ENCODE peak calls at places on chromosomes 2 and 18, in six cellular contexts. One of them, this sample, is unnamed.

GRCh38 chr2:68560583-68560982 is 82.8 kb upstream of the PROKR1 start:
- DNase-seq in astrocyte: no peak
- DNase-seq in breast epithelium: no peak
- DNase-seq in A673: no peak
- DNase-seq in uterus: no peak
- DNase-seq in neural progenitor cell: no peak
- DNase-seq in this sample: no peak

GRCh38 chr2:31265234-31265633 is 31.3 kb downstream of the EHD3 start:
- DNase-seq in astrocyte: no peak
- DNase-seq in breast epithelium: no peak
- DNase-seq in A673: no peak
- DNase-seq in uterus: no peak
- DNase-seq in neural progenitor cell: no peak
- DNase-seq in this sample: no peak

GRCh38 chr2:231673348-231673770 is 35.0 kb upstream of the PTMA start:
- DNase-seq in astrocyte: peak; percentile 36
- DNase-seq in breast epithelium: no peak
- DNase-seq in A673: no peak
- DNase-seq in uterus: peak; percentile 81
- DNase-seq in neural progenitor cell: peak; percentile 78
- DNase-seq in this sample: peak; percentile 84

GRCh38 chr2:221426929-221427328 is 145.2 kb downstream of the EPHA4 start:
- DNase-seq in astrocyte: no peak
- DNase-seq in breast epithelium: no peak
- DNase-seq in A673: no peak
- DNase-seq in uterus: no peak
- DNase-seq in neural progenitor cell: peak; percentile 27
- DNase-seq in this sample: no peak

GRCh38 chr2:240565267-240566202 is 2.7 kb upstream of the RNPEPL1 start:
- DNase-seq in astrocyte: peak; percentile 54
- DNase-seq in breast epithelium: peak; percentile 80
- DNase-seq in A673: peak; percentile 58
- DNase-seq in uterus: peak; percentile 64
- DNase-seq in neural progenitor cell: no peak
- DNase-seq in this sample: peak; percentile 83

GRCh38 chr2:176131617-176132396 is 2.3 kb downstream of the HOXD8 start:
- DNase-seq in astrocyte: no peak
- DNase-seq in breast epithelium: no peak
- DNase-seq in A673: peak; percentile 22
- DNase-seq in uterus: no peak
- DNase-seq in neural progenitor cell: no peak
- DNase-seq in this sample: no peak

GRCh38 chr2:22904126-22904684 is 480.8 kb upstream of the KLHL29 start:
- DNase-seq in astrocyte: no peak
- DNase-seq in breast epithelium: no peak
- DNase-seq in A673: peak; percentile 44
- DNase-seq in uterus: peak; percentile 18
- DNase-seq in neural progenitor cell: peak; percentile 79
- DNase-seq in this sample: no peak

GRCh38 chr2:1486670-1487069 is 73.4 kb downstream of the TPO start:
- DNase-seq in astrocyte: no peak
- DNase-seq in breast epithelium: no peak
- DNase-seq in A673: no peak
- DNase-seq in uterus: no peak
- DNase-seq in neural progenitor cell: no peak
- DNase-seq in this sample: peak; percentile 48

GRCh38 chr2:200654823-200655222 is 69.0 kb downstream of the AOX1 start:
- DNase-seq in astrocyte: no peak
- DNase-seq in breast epithelium: no peak
- DNase-seq in A673: no peak
- DNase-seq in uterus: no peak
- DNase-seq in neural progenitor cell: no peak
- DNase-seq in this sample: no peak

GRCh38 chr18:5890606-5891360 is 4.5 kb downstream of the TMEM200C start:
- DNase-seq in astrocyte: peak; percentile 8
- DNase-seq in breast epithelium: no peak
- DNase-seq in A673: no peak
- DNase-seq in uterus: no peak
- DNase-seq in neural progenitor cell: peak; percentile 84
- DNase-seq in this sample: no peak

GRCh38 chr2:70613510-70613909 is 59.9 kb upstream of the TGFA start:
- DNase-seq in astrocyte: no peak
- DNase-seq in breast epithelium: no peak
- DNase-seq in A673: no peak
- DNase-seq in uterus: no peak
- DNase-seq in neural progenitor cell: no peak
- DNase-seq in this sample: no peak

GRCh38 chr2:45330617-45331016 is 280.4 kb downstream of the SRBD1 start:
- DNase-seq in astrocyte: no peak
- DNase-seq in breast epithelium: no peak
- DNase-seq in A673: no peak
- DNase-seq in uterus: no peak
- DNase-seq in neural progenitor cell: no peak
- DNase-seq in this sample: no peak

GRCh38 chr2:218711550-218711929 is 905 bp downstream of the TTLL4 start:
- DNase-seq in astrocyte: peak; percentile 65
- DNase-seq in breast epithelium: no peak
- DNase-seq in A673: peak; percentile 54
- DNase-seq in uterus: no peak
- DNase-seq in neural progenitor cell: no peak
- DNase-seq in this sample: no peak

GRCh38 chr2:152884088-152884487 is 165.7 kb downstream of the ARL6IP6 start:
- DNase-seq in astrocyte: no peak
- DNase-seq in breast epithelium: no peak
- DNase-seq in A673: no peak
- DNase-seq in uterus: no peak
- DNase-seq in neural progenitor cell: no peak
- DNase-seq in this sample: no peak

GRCh38 chr18:36419913-36420531 is 122.5 kb downstream of the FHOD3 start:
- DNase-seq in astrocyte: peak; percentile 43
- DNase-seq in breast epithelium: no peak
- DNase-seq in A673: no peak
- DNase-seq in uterus: no peak
- DNase-seq in neural progenitor cell: no peak
- DNase-seq in this sample: no peak

GRCh38 chr2:239058746-239059145 is 210.9 kb downstream of the TWIST2 start:
- DNase-seq in astrocyte: peak; percentile 20
- DNase-seq in breast epithelium: no peak
- DNase-seq in A673: no peak
- DNase-seq in uterus: no peak
- DNase-seq in neural progenitor cell: no peak
- DNase-seq in this sample: no peak

GRCh38 chr2:81334046-81334445 is 1029.5 kb upstream of the LRRTM1 start:
- DNase-seq in astrocyte: no peak
- DNase-seq in breast epithelium: no peak
- DNase-seq in A673: no peak
- DNase-seq in uterus: no peak
- DNase-seq in neural progenitor cell: no peak
- DNase-seq in this sample: no peak

GRCh38 chr2:224401641-224402342 is at the start of gene FAM124B:
- DNase-seq in astrocyte: no peak
- DNase-seq in breast epithelium: no peak
- DNase-seq in A673: peak; percentile 26
- DNase-seq in uterus: peak; percentile 49
- DNase-seq in neural progenitor cell: no peak
- DNase-seq in this sample: peak; percentile 86

GRCh38 chr2:54597153-54597827 is 126.2 kb upstream of the EML6 start:
- DNase-seq in astrocyte: peak; percentile 72
- DNase-seq in breast epithelium: no peak
- DNase-seq in A673: no peak
- DNase-seq in uterus: peak; percentile 65
- DNase-seq in neural progenitor cell: no peak
- DNase-seq in this sample: peak; percentile 90

GRCh38 chr2:110101280-110101844 is 14.3 kb downstream of the MALL start:
- DNase-seq in astrocyte: peak; percentile 100
- DNase-seq in breast epithelium: peak; percentile 89
- DNase-seq in A673: peak; percentile 96
- DNase-seq in uterus: peak; percentile 88
- DNase-seq in neural progenitor cell: no peak
- DNase-seq in this sample: peak; percentile 92

GRCh38 chr2:128536925-128537620 is 218.4 kb upstream of the HS6ST1 start:
- DNase-seq in astrocyte: peak; percentile 98
- DNase-seq in breast epithelium: no peak
- DNase-seq in A673: peak; percentile 21
- DNase-seq in uterus: no peak
- DNase-seq in neural progenitor cell: peak; percentile 83
- DNase-seq in this sample: no peak

GRCh38 chr2:203650860-203651613 is 55.4 kb upstream of the CD28 start:
- DNase-seq in astrocyte: peak; percentile 52
- DNase-seq in breast epithelium: no peak
- DNase-seq in A673: peak; percentile 67
- DNase-seq in uterus: peak; percentile 33
- DNase-seq in neural progenitor cell: peak; percentile 27
- DNase-seq in this sample: peak; percentile 67

GRCh38 chr2:190637903-190638618 is 10.8 kb upstream of the NAB1 start:
- DNase-seq in astrocyte: peak; percentile 20
- DNase-seq in breast epithelium: no peak
- DNase-seq in A673: no peak
- DNase-seq in uterus: peak; percentile 21
- DNase-seq in neural progenitor cell: no peak
- DNase-seq in this sample: no peak

GRCh38 chr2:46066591-46066990 is 230.6 kb upstream of the EPAS1 start:
- DNase-seq in astrocyte: peak; percentile 81
- DNase-seq in breast epithelium: no peak
- DNase-seq in A673: no peak
- DNase-seq in uterus: no peak
- DNase-seq in neural progenitor cell: no peak
- DNase-seq in this sample: no peak

DNA sequence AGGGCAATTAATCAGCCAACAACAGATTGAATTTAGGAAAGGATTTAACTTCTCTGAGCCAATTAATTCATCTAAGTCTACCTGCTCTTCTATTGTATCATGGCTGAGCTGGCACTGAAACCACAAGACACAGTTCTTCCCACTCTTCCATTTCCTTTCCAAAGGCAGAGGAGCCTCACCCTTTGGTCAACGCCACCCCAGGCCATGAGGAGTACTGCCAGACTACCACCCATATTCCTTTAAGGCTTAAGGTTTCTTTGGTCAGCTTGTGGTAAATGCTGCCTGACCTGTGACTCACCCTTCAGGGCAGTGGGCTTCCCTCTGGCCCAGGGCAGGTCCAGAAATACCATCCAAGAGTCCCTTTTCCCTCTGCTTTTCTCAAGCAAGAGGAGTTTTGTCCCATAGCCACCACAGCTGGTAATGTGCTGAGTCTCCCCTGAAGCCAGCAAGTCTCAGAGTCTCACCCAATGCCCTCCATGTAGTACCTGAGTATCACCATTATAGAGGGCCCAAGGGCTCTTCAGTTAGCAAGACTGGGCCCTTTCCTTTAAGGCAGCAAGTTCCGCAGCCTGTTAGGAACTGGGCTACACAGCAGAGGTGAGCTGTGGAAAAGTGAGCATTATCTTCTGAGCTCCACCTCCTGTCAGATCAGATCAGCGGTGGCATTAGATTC is 900.5 kb upstream of the CRIM1 start:
- DNase-seq in astrocyte: peak; percentile 18
- DNase-seq in breast epithelium: no peak
- DNase-seq in A673: peak; percentile 9
- DNase-seq in uterus: no peak
- DNase-seq in neural progenitor cell: no peak
- DNase-seq in this sample: no peak
- TF ChIP-seq CTCF in astrocyte: peak; percentile 30
- TF ChIP-seq CTCF in breast epithelium: no peak
- TF ChIP-seq CTCF in A673: no peak
- TF ChIP-seq CTCF in uterus: no peak
- TF ChIP-seq CTCF in neural progenitor cell: peak; percentile 17
- TF ChIP-seq CTCF in this sample: no peak

GRCh38 chr2:193542762-193543161 is 1348.0 kb upstream of the TMEFF2 start:
- DNase-seq in astrocyte: no peak
- DNase-seq in breast epithelium: no peak
- DNase-seq in A673: no peak
- DNase-seq in uterus: no peak
- DNase-seq in neural progenitor cell: no peak
- DNase-seq in this sample: no peak

GRCh38 chr2:193538061-193538460 is 1343.3 kb upstream of the TMEFF2 start:
- DNase-seq in astrocyte: no peak
- DNase-seq in breast epithelium: no peak
- DNase-seq in A673: no peak
- DNase-seq in uterus: no peak
- DNase-seq in neural progenitor cell: no peak
- DNase-seq in this sample: no peak

GRCh38 chr2:193537531-193537930 is 1342.8 kb upstream of the TMEFF2 start:
- DNase-seq in astrocyte: no peak
- DNase-seq in breast epithelium: no peak
- DNase-seq in A673: no peak
- DNase-seq in uterus: no peak
- DNase-seq in neural progenitor cell: no peak
- DNase-seq in this sample: no peak

DNA sequence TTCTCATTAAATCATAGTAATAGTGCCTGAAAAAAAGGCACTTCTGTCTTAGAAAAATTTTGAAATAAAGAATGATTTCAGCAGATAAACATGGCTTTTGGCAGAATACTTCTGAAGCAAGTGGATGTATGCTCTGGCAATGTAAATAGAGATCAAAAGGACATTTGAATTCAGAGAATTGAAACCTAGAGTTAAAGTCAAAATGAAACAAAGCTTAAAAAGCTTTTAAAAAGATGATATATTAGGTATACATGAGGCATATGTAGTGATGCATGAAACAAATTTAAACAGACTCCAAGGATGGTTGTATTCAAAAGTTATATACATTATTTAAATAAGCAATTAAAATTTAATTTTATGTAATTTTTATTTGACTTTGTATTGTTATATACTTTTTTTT is 1344.5 kb upstream of the TMEFF2 start:
- DNase-seq in astrocyte: no peak
- DNase-seq in breast epithelium: no peak
- DNase-seq in A673: no peak
- DNase-seq in uterus: no peak
- DNase-seq in neural progenitor cell: no peak
- DNase-seq in this sample: no peak
- H3K27ac ChIP-seq in astrocyte: no peak overlapping the region
- H3K27ac ChIP-seq in breast epithelium: no peak overlapping the region
- H3K27ac ChIP-seq in A673: no peak overlapping the region
- H3K27ac ChIP-seq in uterus: no peak overlapping the region
- H3K27ac ChIP-seq in neural progenitor cell: no peak overlapping the region
- H3K27ac ChIP-seq in this sample: no peak overlapping the region

DNA sequence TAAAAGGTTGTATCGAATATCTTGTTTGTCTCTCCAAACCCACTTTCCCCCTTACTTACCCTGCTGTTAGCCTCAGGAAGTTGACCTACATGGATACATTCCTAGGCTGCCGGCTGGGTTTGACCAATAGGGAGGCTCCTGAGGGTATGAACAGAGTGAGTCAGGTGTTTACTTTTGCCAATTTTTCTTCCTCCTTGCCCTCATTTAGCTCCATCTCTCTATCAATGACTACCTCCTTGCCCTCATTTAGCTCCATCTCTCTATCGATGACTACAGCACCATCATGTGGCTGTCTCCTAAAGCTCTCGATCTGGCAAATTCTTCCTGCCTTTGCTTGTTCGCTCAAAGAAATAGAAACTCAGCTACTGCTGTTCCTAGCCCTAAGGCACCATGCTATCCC is 571.9 kb upstream of the CRIM1 start:
- DNase-seq in astrocyte: no peak
- DNase-seq in breast epithelium: no peak
- DNase-seq in A673: no peak
- DNase-seq in uterus: no peak
- DNase-seq in neural progenitor cell: no peak
- DNase-seq in this sample: no peak
- TF ChIP-seq CTCF in astrocyte: no peak
- TF ChIP-seq CTCF in breast epithelium: no peak
- TF ChIP-seq CTCF in A673: peak; percentile 11
- TF ChIP-seq CTCF in uterus: no peak
- TF ChIP-seq CTCF in neural progenitor cell: peak; percentile 12
- TF ChIP-seq CTCF in this sample: no peak

GRCh38 chr2:196143641-196144236 is 27.6 kb downstream of the STK17B start:
- DNase-seq in astrocyte: peak; percentile 62
- DNase-seq in breast epithelium: no peak
- DNase-seq in A673: no peak
- DNase-seq in uterus: no peak
- DNase-seq in neural progenitor cell: no peak
- DNase-seq in this sample: no peak
- H3K27ac ChIP-seq in astrocyte: peak overlapping the region; percentile 43
- H3K27ac ChIP-seq in breast epithelium: no peak overlapping the region
- H3K27ac ChIP-seq in A673: no peak overlapping the region
- H3K27ac ChIP-seq in uterus: no peak overlapping the region
- H3K27ac ChIP-seq in neural progenitor cell: no peak overlapping the region
- H3K27ac ChIP-seq in this sample: no peak overlapping the region